ENCODE peak calls at places on chromosomes 16 and 17, in ten cellular contexts. One of them, this sample, is unnamed. For H3K36me3, the result is how much of the 10 kb centered on the place peaks cover.

GRCh38 chr16:67441907-67442306 is 11.0 kb downstream of the HSD11B2 start:
- DNase-seq in heart right ventricle: no peak
- DNase-seq in mesendoderm: no peak
- DNase-seq in tibial artery: no peak
- DNase-seq in right atrium auricular region: no peak
- DNase-seq in CD8-positive, alpha-beta memory T cell: no peak
- DNase-seq in esophagus squamous epithelium: no peak
- DNase-seq in SK-N-MC: no peak
- DNase-seq in thyroid gland: no peak
- DNase-seq in left ventricle myocardium inferior: peak
- DNase-seq in this sample: peak

GRCh38 chr16:85417156-85417860 is 195.8 kb upstream of the GSE1 start:
- DNase-seq in heart right ventricle: no peak
- DNase-seq in mesendoderm: no peak
- DNase-seq in tibial artery: no peak
- DNase-seq in right atrium auricular region: no peak
- DNase-seq in CD8-positive, alpha-beta memory T cell: no peak
- DNase-seq in esophagus squamous epithelium: no peak
- DNase-seq in SK-N-MC: no peak
- DNase-seq in thyroid gland: no peak
- DNase-seq in left ventricle myocardium inferior: peak
- DNase-seq in this sample: no peak

GRCh38 chr17:17750881-17751280 is 69.6 kb downstream of the RAI1 start:
- DNase-seq in heart right ventricle: no peak
- DNase-seq in mesendoderm: no peak
- DNase-seq in tibial artery: no peak
- DNase-seq in right atrium auricular region: no peak
- DNase-seq in CD8-positive, alpha-beta memory T cell: peak
- DNase-seq in esophagus squamous epithelium: no peak
- DNase-seq in SK-N-MC: no peak
- DNase-seq in thyroid gland: no peak
- DNase-seq in left ventricle myocardium inferior: no peak
- DNase-seq in this sample: no peak

GRCh38 chr17:64223931-64224657 is 39.0 kb downstream of the TEX2 start:
- DNase-seq in heart right ventricle: no peak
- DNase-seq in mesendoderm: no peak
- DNase-seq in tibial artery: no peak
- DNase-seq in right atrium auricular region: no peak
- DNase-seq in CD8-positive, alpha-beta memory T cell: no peak
- DNase-seq in esophagus squamous epithelium: no peak
- DNase-seq in SK-N-MC: no peak
- DNase-seq in thyroid gland: no peak
- DNase-seq in left ventricle myocardium inferior: no peak
- DNase-seq in this sample: no peak

GRCh38 chr17:4433515-4434031 is at the start of gene SPNS3:
- DNase-seq in heart right ventricle: no peak
- DNase-seq in mesendoderm: no peak
- DNase-seq in tibial artery: no peak
- DNase-seq in right atrium auricular region: no peak
- DNase-seq in CD8-positive, alpha-beta memory T cell: peak
- DNase-seq in esophagus squamous epithelium: no peak
- DNase-seq in SK-N-MC: no peak
- DNase-seq in thyroid gland: no peak
- DNase-seq in left ventricle myocardium inferior: no peak
- DNase-seq in this sample: peak

GRCh38 chr16:30163538-30163937 is 19.9 kb upstream of the CORO1A start:
- DNase-seq in heart right ventricle: no peak
- DNase-seq in mesendoderm: no peak
- DNase-seq in tibial artery: no peak
- DNase-seq in right atrium auricular region: no peak
- DNase-seq in CD8-positive, alpha-beta memory T cell: no peak
- DNase-seq in esophagus squamous epithelium: no peak
- DNase-seq in SK-N-MC: no peak
- DNase-seq in thyroid gland: no peak
- DNase-seq in left ventricle myocardium inferior: no peak
- DNase-seq in this sample: no peak

GRCh38 chr17:78355045-78355641 is 4.7 kb downstream of the SOCS3 start:
- DNase-seq in heart right ventricle: no peak
- DNase-seq in mesendoderm: no peak
- DNase-seq in tibial artery: no peak
- DNase-seq in right atrium auricular region: no peak
- DNase-seq in CD8-positive, alpha-beta memory T cell: peak
- DNase-seq in esophagus squamous epithelium: no peak
- DNase-seq in SK-N-MC: no peak
- DNase-seq in thyroid gland: no peak
- DNase-seq in left ventricle myocardium inferior: no peak
- DNase-seq in this sample: no peak

GRCh38 chr17:68461122-68461539 is 3.8 kb upstream of the WIPI1 start:
- DNase-seq in heart right ventricle: no peak
- DNase-seq in mesendoderm: no peak
- DNase-seq in tibial artery: no peak
- DNase-seq in right atrium auricular region: no peak
- DNase-seq in CD8-positive, alpha-beta memory T cell: no peak
- DNase-seq in esophagus squamous epithelium: no peak
- DNase-seq in SK-N-MC: no peak
- DNase-seq in thyroid gland: no peak
- DNase-seq in left ventricle myocardium inferior: no peak
- DNase-seq in this sample: no peak

GRCh38 chr17:37813753-37814152 is 68.9 kb upstream of the HNF1B start:
- DNase-seq in heart right ventricle: no peak
- DNase-seq in mesendoderm: peak
- DNase-seq in tibial artery: no peak
- DNase-seq in right atrium auricular region: no peak
- DNase-seq in CD8-positive, alpha-beta memory T cell: no peak
- DNase-seq in esophagus squamous epithelium: no peak
- DNase-seq in SK-N-MC: no peak
- DNase-seq in thyroid gland: no peak
- DNase-seq in left ventricle myocardium inferior: no peak
- DNase-seq in this sample: peak

GRCh38 chr17:6177941-6178694 is 107.9 kb downstream of the WSCD1 start:
- DNase-seq in heart right ventricle: no peak
- DNase-seq in mesendoderm: peak
- DNase-seq in tibial artery: peak
- DNase-seq in right atrium auricular region: no peak
- DNase-seq in CD8-positive, alpha-beta memory T cell: no peak
- DNase-seq in esophagus squamous epithelium: no peak
- DNase-seq in SK-N-MC: no peak
- DNase-seq in thyroid gland: no peak
- DNase-seq in left ventricle myocardium inferior: no peak
- DNase-seq in this sample: no peak

GRCh38 chr17:75652934-75653549 is 13.9 kb downstream of the RECQL5 start:
- DNase-seq in heart right ventricle: no peak
- DNase-seq in mesendoderm: peak
- DNase-seq in tibial artery: peak
- DNase-seq in right atrium auricular region: no peak
- DNase-seq in CD8-positive, alpha-beta memory T cell: no peak
- DNase-seq in esophagus squamous epithelium: no peak
- DNase-seq in SK-N-MC: no peak
- DNase-seq in thyroid gland: no peak
- DNase-seq in left ventricle myocardium inferior: no peak
- DNase-seq in this sample: peak

GRCh38 chr17:76994237-76994637 is 126.0 kb downstream of the MGAT5B start:
- DNase-seq in heart right ventricle: no peak
- DNase-seq in mesendoderm: no peak
- DNase-seq in tibial artery: no peak
- DNase-seq in right atrium auricular region: no peak
- DNase-seq in CD8-positive, alpha-beta memory T cell: no peak
- DNase-seq in esophagus squamous epithelium: no peak
- DNase-seq in SK-N-MC: no peak
- DNase-seq in thyroid gland: no peak
- DNase-seq in left ventricle myocardium inferior: no peak
- DNase-seq in this sample: no peak

GRCh38 chr16:67015317-67015731 is 13.6 kb upstream of the CBFB start:
- DNase-seq in heart right ventricle: no peak
- DNase-seq in mesendoderm: no peak
- DNase-seq in tibial artery: peak
- DNase-seq in right atrium auricular region: no peak
- DNase-seq in CD8-positive, alpha-beta memory T cell: no peak
- DNase-seq in esophagus squamous epithelium: no peak
- DNase-seq in SK-N-MC: no peak
- DNase-seq in thyroid gland: no peak
- DNase-seq in left ventricle myocardium inferior: no peak
- DNase-seq in this sample: peak

GRCh38 chr17:80290199-80290598 is 29.5 kb downstream of the RNF213 start:
- DNase-seq in heart right ventricle: no peak
- DNase-seq in mesendoderm: no peak
- DNase-seq in tibial artery: no peak
- DNase-seq in right atrium auricular region: no peak
- DNase-seq in CD8-positive, alpha-beta memory T cell: no peak
- DNase-seq in esophagus squamous epithelium: no peak
- DNase-seq in SK-N-MC: no peak
- DNase-seq in thyroid gland: no peak
- DNase-seq in left ventricle myocardium inferior: no peak
- DNase-seq in this sample: no peak

DNA sequence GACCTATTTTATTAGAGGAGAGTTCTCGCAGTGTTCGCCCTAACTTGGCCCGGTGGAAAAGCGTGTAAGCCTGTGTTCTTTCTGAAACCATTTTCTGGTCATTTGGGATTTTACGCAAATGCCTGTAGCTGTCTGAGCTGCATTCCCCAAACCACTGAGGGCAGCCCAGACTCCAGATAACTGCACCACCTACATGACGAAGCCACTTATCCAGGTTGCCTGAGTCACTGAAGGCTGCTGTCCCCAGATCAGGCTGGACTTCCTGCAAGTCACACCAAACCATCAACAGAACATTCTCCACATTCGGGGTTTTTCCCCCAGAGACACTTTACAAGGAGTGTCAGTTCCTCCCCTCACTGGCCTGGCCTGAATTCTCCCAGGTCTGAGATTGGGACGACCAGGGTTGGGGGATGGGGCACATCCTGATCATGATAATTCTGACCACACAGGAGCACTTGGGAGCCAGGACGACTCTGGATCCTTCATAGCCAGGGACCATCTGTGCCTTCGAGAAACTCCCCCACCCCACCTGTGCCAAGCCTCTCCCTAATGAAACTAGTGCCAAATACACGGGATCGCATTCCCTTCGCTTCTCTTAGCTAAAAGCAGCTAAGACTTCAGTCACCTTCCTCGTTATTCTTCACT is 2.3 kb downstream of the RPRML start:
- DNase-seq in heart right ventricle: no peak
- DNase-seq in mesendoderm: peak
- DNase-seq in tibial artery: no peak
- DNase-seq in right atrium auricular region: no peak
- DNase-seq in CD8-positive, alpha-beta memory T cell: no peak
- DNase-seq in esophagus squamous epithelium: no peak
- DNase-seq in SK-N-MC: no peak
- DNase-seq in thyroid gland: no peak
- DNase-seq in left ventricle myocardium inferior: no peak
- DNase-seq in this sample: no peak
- H3K36me3 ChIP-seq in heart right ventricle: under half
- H3K36me3 ChIP-seq in mesendoderm: under half
- H3K36me3 ChIP-seq in tibial artery: under half
- H3K36me3 ChIP-seq in right atrium auricular region: under half
- H3K36me3 ChIP-seq in CD8-positive, alpha-beta memory T cell: under half
- H3K36me3 ChIP-seq in esophagus squamous epithelium: under half
- H3K36me3 ChIP-seq in SK-N-MC: under half
- H3K36me3 ChIP-seq in thyroid gland: under half
- H3K36me3 ChIP-seq in left ventricle myocardium inferior: under half
- H3K36me3 ChIP-seq in this sample: under half

GRCh38 chr16:68762996-68763756 is 26.1 kb downstream of the CDH1 start:
- DNase-seq in heart right ventricle: no peak
- DNase-seq in mesendoderm: peak
- DNase-seq in tibial artery: no peak
- DNase-seq in right atrium auricular region: no peak
- DNase-seq in CD8-positive, alpha-beta memory T cell: no peak
- DNase-seq in esophagus squamous epithelium: no peak
- DNase-seq in SK-N-MC: no peak
- DNase-seq in thyroid gland: no peak
- DNase-seq in left ventricle myocardium inferior: no peak
- DNase-seq in this sample: peak
- H3K4me3 ChIP-seq in heart right ventricle: no peak
- H3K4me3 ChIP-seq in mesendoderm: no peak
- H3K4me3 ChIP-seq in tibial artery: no peak
- H3K4me3 ChIP-seq in right atrium auricular region: no peak
- H3K4me3 ChIP-seq in CD8-positive, alpha-beta memory T cell: no peak
- H3K4me3 ChIP-seq in esophagus squamous epithelium: no peak
- H3K4me3 ChIP-seq in SK-N-MC: no peak
- H3K4me3 ChIP-seq in thyroid gland: no peak
- H3K4me3 ChIP-seq in left ventricle myocardium inferior: no peak
- H3K4me3 ChIP-seq in this sample: no peak

GRCh38 chr16:10972956-10973464 is 28.6 kb downstream of the CLEC16A start:
- DNase-seq in heart right ventricle: no peak
- DNase-seq in mesendoderm: no peak
- DNase-seq in tibial artery: no peak
- DNase-seq in right atrium auricular region: no peak
- DNase-seq in CD8-positive, alpha-beta memory T cell: no peak
- DNase-seq in esophagus squamous epithelium: no peak
- DNase-seq in SK-N-MC: no peak
- DNase-seq in thyroid gland: no peak
- DNase-seq in left ventricle myocardium inferior: no peak
- DNase-seq in this sample: no peak

GRCh38 chr16:10978124-10978523 is 33.8 kb downstream of the CLEC16A start:
- DNase-seq in heart right ventricle: no peak
- DNase-seq in mesendoderm: no peak
- DNase-seq in tibial artery: no peak
- DNase-seq in right atrium auricular region: no peak
- DNase-seq in CD8-positive, alpha-beta memory T cell: no peak
- DNase-seq in esophagus squamous epithelium: no peak
- DNase-seq in SK-N-MC: no peak
- DNase-seq in thyroid gland: no peak
- DNase-seq in left ventricle myocardium inferior: no peak
- DNase-seq in this sample: no peak

GRCh38 chr16:10978846-10979446 is 34.6 kb downstream of the CLEC16A start:
- DNase-seq in heart right ventricle: no peak
- DNase-seq in mesendoderm: no peak
- DNase-seq in tibial artery: no peak
- DNase-seq in right atrium auricular region: no peak
- DNase-seq in CD8-positive, alpha-beta memory T cell: no peak
- DNase-seq in esophagus squamous epithelium: no peak
- DNase-seq in SK-N-MC: no peak
- DNase-seq in thyroid gland: no peak
- DNase-seq in left ventricle myocardium inferior: no peak
- DNase-seq in this sample: no peak

GRCh38 chr16:10979717-10980601 is 35.6 kb downstream of the CLEC16A start:
- DNase-seq in heart right ventricle: peak
- DNase-seq in mesendoderm: no peak
- DNase-seq in tibial artery: peak
- DNase-seq in right atrium auricular region: peak
- DNase-seq in CD8-positive, alpha-beta memory T cell: no peak
- DNase-seq in esophagus squamous epithelium: no peak
- DNase-seq in SK-N-MC: peak
- DNase-seq in thyroid gland: no peak
- DNase-seq in left ventricle myocardium inferior: no peak
- DNase-seq in this sample: peak

GRCh38 chr16:10976663-10977062 is 32.3 kb downstream of the CLEC16A start:
- DNase-seq in heart right ventricle: no peak
- DNase-seq in mesendoderm: peak
- DNase-seq in tibial artery: no peak
- DNase-seq in right atrium auricular region: no peak
- DNase-seq in CD8-positive, alpha-beta memory T cell: no peak
- DNase-seq in esophagus squamous epithelium: no peak
- DNase-seq in SK-N-MC: no peak
- DNase-seq in thyroid gland: no peak
- DNase-seq in left ventricle myocardium inferior: no peak
- DNase-seq in this sample: no peak
- H3K36me3 ChIP-seq in heart right ventricle: half or more
- H3K36me3 ChIP-seq in mesendoderm: under half
- H3K36me3 ChIP-seq in tibial artery: under half
- H3K36me3 ChIP-seq in right atrium auricular region: half or more
- H3K36me3 ChIP-seq in CD8-positive, alpha-beta memory T cell: under half
- H3K36me3 ChIP-seq in esophagus squamous epithelium: under half
- H3K36me3 ChIP-seq in SK-N-MC: under half
- H3K36me3 ChIP-seq in thyroid gland: under half
- H3K36me3 ChIP-seq in left ventricle myocardium inferior: half or more
- H3K36me3 ChIP-seq in this sample: under half

GRCh38 chr17:57975044-57975443 is 13.0 kb downstream of the VEZF1 start:
- DNase-seq in heart right ventricle: no peak
- DNase-seq in mesendoderm: no peak
- DNase-seq in tibial artery: no peak
- DNase-seq in right atrium auricular region: no peak
- DNase-seq in CD8-positive, alpha-beta memory T cell: no peak
- DNase-seq in esophagus squamous epithelium: no peak
- DNase-seq in SK-N-MC: no peak
- DNase-seq in thyroid gland: no peak
- DNase-seq in left ventricle myocardium inferior: no peak
- DNase-seq in this sample: no peak
- H3K4me3 ChIP-seq in heart right ventricle: no peak
- H3K4me3 ChIP-seq in mesendoderm: no peak
- H3K4me3 ChIP-seq in tibial artery: no peak
- H3K4me3 ChIP-seq in right atrium auricular region: no peak
- H3K4me3 ChIP-seq in CD8-positive, alpha-beta memory T cell: no peak
- H3K4me3 ChIP-seq in esophagus squamous epithelium: no peak
- H3K4me3 ChIP-seq in SK-N-MC: no peak
- H3K4me3 ChIP-seq in thyroid gland: no peak
- H3K4me3 ChIP-seq in left ventricle myocardium inferior: no peak
- H3K4me3 ChIP-seq in this sample: no peak

This sample was measured in H7.